ENCODE peak calls at places on chromosomes 13 and 19, in six cellular contexts. T is pancreas; R is GM23248; F is cardiac muscle cell; G is tibial artery; Y is CD8-positive, alpha-beta T cell. M is an unnamed sample.

GRCh38 chr19:50204811-50205675 is 1.6 kb downstream of the MYH14 start:
- DNase-seq in T (peak; percentile 91), R (no peak), F (no peak), G (no peak), Y (no peak), M (no peak)

GRCh38 chr13:99876651-99877050 is 94.9 kb downstream of the ZIC5 start:
- DNase-seq in T (no peak), R (no peak), F (no peak), G (no peak), Y (no peak), M (no peak)

GRCh38 chr13:110716235-110716505 is 2.7 kb downstream of the ING1 start:
- DNase-seq in T (no peak), R (peak; percentile 66), F (peak; percentile 30), G (peak; percentile 45), Y (no peak), M (no peak)

GRCh38 chr19:5951338-5951861 is 26.5 kb downstream of the RANBP3 start:
- DNase-seq in T (no peak), R (no peak), F (no peak), G (no peak), Y (no peak), M (no peak)

GRCh38 chr19:4851551-4852290 is 15.7 kb downstream of the PLIN3 start:
- DNase-seq in T (peak; percentile 47), R (peak; percentile 67), F (peak; percentile 65), G (peak; percentile 65), Y (peak; percentile 58), M (peak; percentile 58)

GRCh38 chr13:104571161-104571889 is 1505.1 kb upstream of the SLC10A2 start:
- DNase-seq in T (peak; percentile 73), R (peak; percentile 57), F (peak; percentile 90), G (peak; percentile 62), Y (no peak), M (no peak)

GRCh38 chr13:33405371-33405770 is 119.8 kb upstream of the STARD13 start:
- DNase-seq in T (no peak), R (no peak), F (no peak), G (no peak), Y (no peak), M (no peak)

GRCh38 chr13:32259116-32259515 is 56.0 kb downstream of the ZAR1L start:
- DNase-seq in T (no peak), R (no peak), F (no peak), G (no peak), Y (no peak), M (no peak)

GRCh38 chr13:23889598-23890224 is 511 bp upstream of the MIPEP start:
- DNase-seq in T (no peak), R (peak; percentile 65), F (no peak), G (no peak), Y (no peak), M (no peak)

GRCh38 chr19:38665950-38666661 is 18.7 kb downstream of the ACTN4 start:
- DNase-seq in T (no peak), R (peak; percentile 54), F (peak; percentile 83), G (peak; percentile 57), Y (no peak), M (no peak)

GRCh38 chr13:95298169-95298940 is 2.9 kb downstream of the ABCC4 start:
- DNase-seq in T (no peak), R (no peak), F (no peak), G (no peak), Y (no peak), M (no peak)

GRCh38 chr19:38812004-38812840 is 523 bp downstream of the LGALS4 start:
- DNase-seq in T (no peak), R (no peak), F (no peak), G (no peak), Y (no peak), M (no peak)

GRCh38 chr13:29436721-29437250 is 158.7 kb downstream of the SLC7A1 start:
- DNase-seq in T (no peak), R (no peak), F (no peak), G (no peak), Y (no peak), M (no peak)

GRCh38 chr19:46994141-46994686 is 25.4 kb upstream of the NPAS1 start:
- DNase-seq in T (no peak), R (no peak), F (no peak), G (no peak), Y (no peak), M (no peak)

GRCh38 chr19:34380639-34381241 is 15.7 kb downstream of the GPI start:
- DNase-seq in T (no peak), R (no peak), F (no peak), G (no peak), Y (no peak), M (no peak)

GRCh38 chr19:34370117-34370516 is 5.1 kb downstream of the GPI start:
- DNase-seq in T (no peak), R (no peak), F (no peak), G (no peak), Y (no peak), M (no peak)

GRCh38 chr19:34373601-34374288 is 8.7 kb downstream of the GPI start:
- DNase-seq in T (no peak), R (no peak), F (no peak), G (no peak), Y (no peak), M (no peak)

GRCh38 chr19:34370983-34371382 is 6.0 kb downstream of the GPI start:
- DNase-seq in T (no peak), R (no peak), F (no peak), G (no peak), Y (no peak), M (no peak)

DNA sequence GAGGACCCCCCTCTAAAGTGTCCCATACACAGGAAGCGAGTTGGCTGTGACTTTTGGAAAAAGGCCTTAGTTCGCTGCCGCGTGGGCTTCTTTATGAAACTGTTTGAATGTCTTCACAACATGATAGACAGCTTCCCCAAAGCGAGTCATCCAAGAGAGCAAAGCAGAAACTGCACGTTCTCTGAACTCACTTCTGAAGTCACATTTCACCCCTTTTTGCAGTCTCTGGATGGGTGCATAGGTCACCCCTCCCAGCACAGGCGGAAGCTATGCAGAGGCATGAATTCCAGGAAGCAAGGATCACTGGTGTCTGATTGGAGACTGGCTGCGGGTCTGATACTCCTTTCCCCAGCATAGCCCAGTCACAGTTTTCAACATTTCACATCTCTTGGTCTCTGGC is 10.6 kb downstream of the GPI start:
- DNase-seq in T (no peak), R (no peak), F (peak; percentile 48), G (no peak), Y (no peak), M (no peak)
- H3K36me3 ChIP-seq in T (peaks cover 20% of the 10 kb centered on the region), R (peaks cover 55% of the 10 kb centered on the region), F (peaks cover 63% of the 10 kb centered on the region), G (peaks cover 64% of the 10 kb centered on the region), Y (peaks cover 21% of the 10 kb centered on the region), M (peaks cover 9% of the 10 kb centered on the region)

GRCh38 chr19:28669804-28670203 is 543.1 kb downstream of the UQCRFS1 start:
- DNase-seq in T (no peak), R (no peak), F (no peak), G (no peak), Y (no peak), M (no peak)
- H3K9me3 ChIP-seq in T (no peaks in the 10 kb centered on the region), R (no peaks in the 10 kb centered on the region), F (no peaks in the 10 kb centered on the region), G (peaks cover 9% of the 10 kb centered on the region), Y (no peaks in the 10 kb centered on the region), M (no peaks in the 10 kb centered on the region)

DNA sequence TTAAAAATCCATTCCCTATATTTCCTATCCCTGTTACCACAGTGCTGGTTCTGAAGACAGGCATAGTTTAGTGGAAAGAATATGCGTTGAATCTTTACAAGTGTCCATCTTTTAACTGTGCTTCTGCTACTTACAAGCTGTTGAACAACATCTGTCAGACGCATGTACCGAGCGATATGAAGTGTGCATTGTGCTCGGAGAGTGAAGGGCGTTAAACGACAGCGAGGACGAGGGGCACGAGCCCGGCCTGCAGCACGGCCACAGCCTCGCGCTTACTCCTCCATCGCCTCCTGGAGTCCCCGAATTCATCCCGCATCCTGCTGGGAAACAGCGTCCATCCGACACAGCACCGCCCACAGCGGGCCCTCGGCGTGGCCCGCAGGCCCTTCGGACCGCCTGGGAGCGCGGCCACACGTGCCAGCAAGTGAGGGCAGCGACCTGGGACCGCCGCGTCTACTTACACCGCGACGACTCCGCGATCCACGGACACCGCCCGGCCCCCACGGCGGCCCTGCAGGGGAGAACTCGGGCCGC is 512 bp downstream of the PCID2 start:
- DNase-seq in T (peak; percentile 47), R (peak; percentile 83), F (peak; percentile 59), G (no peak), Y (no peak), M (no peak)
- H3K36me3 ChIP-seq in T (no peaks in the 10 kb centered on the region), R (peaks cover 9% of the 10 kb centered on the region), F (peaks cover 3% of the 10 kb centered on the region), G (no peaks in the 10 kb centered on the region), Y (no peaks in the 10 kb centered on the region), M (no peaks in the 10 kb centered on the region)

GRCh38 chr19:24002256-24002945 is 84.6 kb upstream of the ZNF254 start:
- DNase-seq in T (no peak), R (no peak), F (no peak), G (no peak), Y (no peak), M (no peak)
- H3K9me3 ChIP-seq in T (no peaks in the 10 kb centered on the region), R (no peaks in the 10 kb centered on the region), F (no peaks in the 10 kb centered on the region), G (no peaks in the 10 kb centered on the region), Y (peaks cover 3% of the 10 kb centered on the region), M (no peaks in the 10 kb centered on the region)

GRCh38 chr13:113413178-113413897 is 40.0 kb downstream of the ADPRHL1 start:
- DNase-seq in T (no peak), R (no peak), F (no peak), G (peak; percentile 65), Y (no peak), M (no peak)
- H3K36me3 ChIP-seq in T (no peaks in the 10 kb centered on the region), R (no peaks in the 10 kb centered on the region), F (no peaks in the 10 kb centered on the region), G (no peaks in the 10 kb centered on the region), Y (no peaks in the 10 kb centered on the region), M (no peaks in the 10 kb centered on the region)

GRCh38 chr19:55838906-55839305 is 2.6 kb downstream of the NLRP4 start:
- DNase-seq in T (no peak), R (no peak), F (no peak), G (no peak), Y (no peak), M (no peak)

GRCh38 chr19:55836340-55836739 is at the start of gene NLRP4:
- DNase-seq in T (no peak), R (no peak), F (no peak), G (no peak), Y (no peak), M (no peak)

GRCh38 chr19:55832676-55833075 is 877 bp upstream of the NLRP11 start:
- DNase-seq in T (no peak), R (no peak), F (no peak), G (no peak), Y (no peak), M (no peak)

GRCh38 chr19:55838251-55838650 is 1.9 kb downstream of the NLRP4 start:
- DNase-seq in T (no peak), R (no peak), F (no peak), G (no peak), Y (no peak), M (no peak)
- H3K9me3 ChIP-seq in T (no peaks in the 10 kb centered on the region), R (no peaks in the 10 kb centered on the region), F (peaks cover 3% of the 10 kb centered on the region), G (no peaks in the 10 kb centered on the region), Y (no peaks in the 10 kb centered on the region), M (no peaks in the 10 kb centered on the region)

GRCh38 chr13:36965767-36966166 is 33.4 kb downstream of the ALG5 start:
- DNase-seq in T (no peak), R (peak; percentile 93), F (peak; percentile 74), G (no peak), Y (no peak), M (no peak)
- H3K36me3 ChIP-seq in T (peaks cover 16% of the 10 kb centered on the region), R (peaks cover 44% of the 10 kb centered on the region), F (peaks cover 41% of the 10 kb centered on the region), G (peaks cover 42% of the 10 kb centered on the region), Y (peaks cover 33% of the 10 kb centered on the region), M (peaks cover 57% of the 10 kb centered on the region)

GRCh38 chr19:9352505-9352904 is 10.3 kb upstream of the ZNF177 start:
- DNase-seq in T (no peak), R (no peak), F (no peak), G (no peak), Y (no peak), M (no peak)
- H3K9me3 ChIP-seq in T (no peaks in the 10 kb centered on the region), R (peaks cover 10% of the 10 kb centered on the region), F (no peaks in the 10 kb centered on the region), G (peaks cover 97% of the 10 kb centered on the region), Y (peaks cover 50% of the 10 kb centered on the region), M (peaks cover 12% of the 10 kb centered on the region)

GRCh38 chr19:3320354-3320670 is 46.1 kb upstream of the NFIC start:
- DNase-seq in T (no peak), R (no peak), F (no peak), G (no peak), Y (no peak), M (no peak)
- H3K36me3 ChIP-seq in T (no peaks in the 10 kb centered on the region), R (no peaks in the 10 kb centered on the region), F (no peaks in the 10 kb centered on the region), G (no peaks in the 10 kb centered on the region), Y (no peaks in the 10 kb centered on the region), M (no peaks in the 10 kb centered on the region)